ENCODE peak calls at places on chromosome 1, in four cellular contexts. One of them, this sample, is unnamed.

GRCh38 chr1:56137829-56138505 is 441.4 kb downstream of the PLPP3 start:
- DNase-seq in GM20000: no peak
- DNase-seq in dorsolateral prefrontal cortex: no peak
- DNase-seq in fibroblast of gingiva: no peak
- DNase-seq in this sample: no peak

GRCh38 chr1:165114889-165115285 is 241.6 kb downstream of the LMX1A start:
- DNase-seq in dorsolateral prefrontal cortex: no peak
- DNase-seq in fibroblast of gingiva: no peak
- DNase-seq in GM20000: no peak
- DNase-seq in this sample: no peak

GRCh38 chr1:6359568-6360496 is 33.7 kb downstream of the ACOT7 start:
- DNase-seq in dorsolateral prefrontal cortex: no peak
- DNase-seq in fibroblast of gingiva: peak; percentile 54
- DNase-seq in GM20000: peak; percentile 81
- DNase-seq in this sample: peak; percentile 71

GRCh38 chr1:36175137-36176095 is 19.5 kb downstream of the MAP7D1 start:
- DNase-seq in dorsolateral prefrontal cortex: no peak
- DNase-seq in GM20000: no peak
- DNase-seq in fibroblast of gingiva: peak; percentile 44
- DNase-seq in this sample: peak; percentile 76

GRCh38 chr1:215566556-215567490 is at the start of gene KCTD3:
- DNase-seq in fibroblast of gingiva: peak; percentile 81
- DNase-seq in dorsolateral prefrontal cortex: peak; percentile 71
- DNase-seq in GM20000: no peak
- DNase-seq in this sample: no peak

GRCh38 chr1:150017206-150017750 is 6.8 kb upstream of the OTUD7B start:
- DNase-seq in GM20000: no peak
- DNase-seq in dorsolateral prefrontal cortex: no peak
- DNase-seq in fibroblast of gingiva: no peak
- DNase-seq in this sample: peak; percentile 27

GRCh38 chr1:193537266-193538003 is 351.0 kb upstream of the B3GALT2 start:
- DNase-seq in fibroblast of gingiva: no peak
- DNase-seq in GM20000: peak; percentile 53
- DNase-seq in dorsolateral prefrontal cortex: no peak
- DNase-seq in this sample: no peak

GRCh38 chr1:209325492-209325891 is 258.0 kb upstream of the CAMK1G start:
- DNase-seq in fibroblast of gingiva: no peak
- DNase-seq in GM20000: no peak
- DNase-seq in dorsolateral prefrontal cortex: no peak
- DNase-seq in this sample: no peak

GRCh38 chr1:118866330-118866729 is 121.8 kb downstream of the TBX15 start:
- DNase-seq in fibroblast of gingiva: no peak
- DNase-seq in GM20000: no peak
- DNase-seq in dorsolateral prefrontal cortex: no peak
- DNase-seq in this sample: no peak